ENCODE peak calls at places on chromosome 1, in ten cellular contexts. F is H9, K is NB4, T is OCI-LY7, B is Peyer's patch, I is left ventricle myocardium inferior, D is AG09319, U is fibroblast of mammary gland, W is MM.1S, C is endothelial cell. X is an unnamed sample.

GRCh38 chr1:157403608-157404007 is 148.7 kb downstream of the FCRL5 start:
- DNase-seq in B (no peak), T (peak; percentile 10), C (no peak), W (no peak), I (no peak), K (peak; percentile 76), D (no peak), U (no peak), F (no peak), X (no peak)

GRCh38 chr1:247204177-247204647 is 32.4 kb upstream of the ZNF124 start:
- DNase-seq in T (no peak), B (no peak), W (no peak), I (no peak), K (peak; percentile 89), F (no peak), D (no peak), U (no peak), C (no peak), X (no peak)

GRCh38 chr1:7177021-7177420 is 391.8 kb downstream of the CAMTA1 start:
- DNase-seq in F (no peak), U (no peak), D (no peak), T (peak; percentile 2), K (peak; percentile 12), B (no peak), I (no peak), W (no peak), C (no peak), X (no peak)

GRCh38 chr1:54934869-54935268 is 45.6 kb upstream of the TMEM61 start:
- DNase-seq in K (no peak), B (no peak), D (peak; percentile 89), W (no peak), U (peak; percentile 86), T (no peak), F (no peak), C (no peak), I (no peak), X (no peak)

GRCh38 chr1:190619724-190620123 is 142.1 kb upstream of the BRINP3 start:
- DNase-seq in B (no peak), U (no peak), C (no peak), D (no peak), T (no peak), W (no peak), I (no peak), K (no peak), F (no peak), X (no peak)

GRCh38 chr1:23366146-23366545 is 3.5 kb downstream of the ZNF436 start:
- DNase-seq in W (no peak), T (no peak), C (no peak), B (no peak), D (no peak), F (no peak), K (no peak), U (no peak), I (no peak), X (no peak)

GRCh38 chr1:164601399-164602141 is 42.6 kb downstream of the PBX1 start:
- DNase-seq in T (no peak), U (no peak), C (no peak), W (no peak), B (no peak), F (no peak), D (no peak), K (no peak), I (no peak), X (no peak)

GRCh38 chr1:51666463-51666862 is 49.6 kb downstream of the OSBPL9 start:
- DNase-seq in D (no peak), W (no peak), T (no peak), B (no peak), C (no peak), F (no peak), K (no peak), I (no peak), U (peak; percentile 95), X (no peak)

GRCh38 chr1:10724511-10724910 is 71.9 kb downstream of the CASZ1 start:
- DNase-seq in F (no peak), I (no peak), U (no peak), W (no peak), D (no peak), B (no peak), K (no peak), C (no peak), T (no peak), X (no peak)

GRCh38 chr1:226598455-226598849 is 49.9 kb downstream of the STUM start:
- DNase-seq in T (no peak), D (no peak), F (no peak), K (no peak), B (peak; percentile 13), U (no peak), I (no peak), C (no peak), W (no peak), X (no peak)

GRCh38 chr1:48003741-48004503 is 6.7 kb upstream of the TRABD2B start:
- DNase-seq in K (no peak), T (no peak), U (no peak), D (no peak), F (peak; percentile 25), B (no peak), W (no peak), I (no peak), C (no peak), X (no peak)

GRCh38 chr1:53410691-53411090 is 48.5 kb upstream of the DMRTB1 start:
- DNase-seq in D (no peak), C (no peak), K (no peak), I (no peak), B (no peak), F (no peak), W (no peak), T (no peak), U (no peak), X (no peak)

GRCh38 chr1:202656057-202656456 is 54.2 kb downstream of the SYT2 start:
- DNase-seq in U (peak; percentile 11), T (no peak), I (no peak), K (peak; percentile 45), D (no peak), B (no peak), C (peak; percentile 53), W (no peak), F (peak; percentile 62), X (no peak)
- TF ChIP-seq CTCF in U (peak; percentile 29), T (no peak), I (peak; percentile 40), K (peak; percentile 31), D (peak; percentile 1), B (no peak), C (peak; percentile 27), W (peak; percentile 34), F (peak; percentile 64), X (no peak)

GRCh38 chr1:156176610-156177210 is 17.2 kb upstream of the SLC25A44 start:
- DNase-seq in B (no peak), I (no peak), W (no peak), F (no peak), D (no peak), U (no peak), T (no peak), K (no peak), C (no peak), X (no peak)

GRCh38 chr1:156177918-156178654 is 15.8 kb upstream of the SLC25A44 start:
- DNase-seq in K (no peak), B (no peak), W (no peak), U (no peak), I (no peak), D (no peak), C (no peak), F (no peak), T (no peak), X (no peak)

DNA sequence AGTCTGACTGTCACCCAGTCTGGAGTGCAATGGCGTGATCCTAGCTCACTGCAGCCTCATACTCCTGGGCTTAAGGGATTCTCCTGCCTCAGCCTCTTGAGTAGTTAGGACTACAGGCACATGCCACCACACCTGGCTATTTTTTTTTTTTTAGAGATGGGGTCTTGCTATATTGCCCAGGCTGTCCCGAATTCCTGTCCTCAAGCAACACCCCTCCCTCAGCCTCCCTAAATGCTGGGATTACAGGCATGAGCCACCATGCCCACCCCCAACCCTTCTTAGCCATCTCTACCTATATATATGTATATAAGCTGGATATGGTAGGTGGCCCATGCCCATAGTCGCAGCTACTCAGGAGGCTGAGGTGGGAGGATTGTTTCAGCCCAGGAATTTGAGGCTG is 13.4 kb upstream of the SLC25A44 start:
- DNase-seq in C (no peak), F (no peak), D (no peak), U (no peak), K (no peak), I (no peak), T (no peak), W (no peak), B (no peak), X (no peak)
- TF ChIP-seq CTCF in C (no peak), F (no peak), D (no peak), U (no peak), K (no peak), I (no peak), T (no peak), W (no peak), B (no peak), X (no peak)

GRCh38 chr1:206808615-206809014 is 36.3 kb upstream of the IL10 start:
- DNase-seq in B (no peak), I (no peak), C (peak; percentile 39), T (peak; percentile 71), F (peak; percentile 54), K (peak; percentile 77), W (peak; percentile 82), D (no peak), U (peak; percentile 55), X (peak; percentile 60)
- TF ChIP-seq CTCF in B (peak; percentile 29), I (peak; percentile 59), C (no peak), T (peak; percentile 74), F (peak; percentile 49), K (peak; percentile 63), W (peak; percentile 88), D (peak; percentile 38), U (peak; percentile 48), X (peak; percentile 54)

GRCh38 chr1:19372602-19373001 is 60.5 kb downstream of the SLC66A1 start:
- DNase-seq in B (no peak), T (no peak), F (no peak), D (no peak), K (no peak), C (no peak), I (no peak), U (peak; percentile 69), W (no peak), X (no peak)

GRCh38 chr1:19373206-19374126 is 61.3 kb downstream of the SLC66A1 start:
- DNase-seq in D (peak; percentile 51), K (no peak), W (no peak), F (no peak), C (no peak), T (no peak), U (peak; percentile 80), I (no peak), B (no peak), X (no peak)

GRCh38 chr1:19374926-19375325 is 62.8 kb downstream of the SLC66A1 start:
- DNase-seq in U (no peak), I (no peak), C (no peak), B (no peak), K (no peak), T (no peak), W (no peak), F (no peak), D (no peak), X (no peak)

GRCh38 chr1:19375621-19376020 is 63.5 kb downstream of the SLC66A1 start:
- DNase-seq in T (no peak), U (no peak), K (no peak), C (no peak), F (no peak), W (no peak), D (no peak), B (no peak), I (no peak), X (no peak)

DNA sequence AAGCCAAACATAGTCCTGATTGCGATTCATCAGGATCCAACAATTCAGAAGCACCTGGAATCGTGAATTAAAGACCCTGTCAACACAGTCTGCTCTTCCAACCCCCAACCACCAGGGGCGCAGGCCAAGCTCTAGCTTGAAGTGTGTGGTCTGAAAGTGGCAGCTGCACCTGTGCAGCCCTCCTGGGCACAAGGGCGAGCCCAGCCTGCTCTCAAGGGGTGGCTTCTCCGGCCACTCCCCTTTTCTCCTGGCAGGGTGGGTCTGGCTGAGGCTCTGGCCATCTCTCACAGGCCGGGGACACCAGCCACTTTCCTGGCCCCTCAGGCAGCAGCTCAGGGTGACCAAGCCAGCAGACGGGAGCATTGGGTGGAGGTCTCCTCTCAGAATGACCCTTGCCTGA is 62.3 kb downstream of the SLC66A1 start:
- DNase-seq in U (no peak), T (peak; percentile 19), W (no peak), C (peak; percentile 49), B (no peak), I (no peak), D (no peak), K (no peak), F (peak; percentile 72), X (peak; percentile 39)
- TF ChIP-seq CTCF in U (peak; percentile 40), T (peak; percentile 44), W (peak; percentile 43), C (peak; percentile 78), B (no peak), I (peak; percentile 15), D (peak; percentile 13), K (no peak), F (peak; percentile 81), X (peak; percentile 53)

X was measured in GM20000.